ENCODE peak calls at places on chromosomes 7 and 10, in nine cellular contexts. P is WTC11; F is effector memory CD8-positive, alpha-beta T cell; M is astrocyte of the spinal cord; O is T-helper 9 cell; G is small intestine; H is activated T-cell treated with anti-CD3 and anti-CD28 coated beads for 1 hour; N is left cardiac atrium; S is psoas muscle. D is an unnamed sample.

GRCh38 chr10:29237786-29238185 is 51.1 kb upstream of the LYZL1 start:
- DNase-seq in P (no peak), F (no peak), M (no peak), O (no peak), G (no peak), H (no peak), N (no peak), S (no peak), D (no peak)

GRCh38 chr7:32592721-32593120 is 97.4 kb downstream of the AVL9 start:
- DNase-seq in P (no peak), F (no peak), M (no peak), O (no peak), G (no peak), H (no peak), N (no peak), S (no peak), D (no peak)

GRCh38 chr10:3287566-3288445 is 115.2 kb upstream of the PITRM1 start:
- DNase-seq in P (no peak), F (no peak), M (no peak), O (no peak), G (peak; percentile 89), H (no peak), N (no peak), S (no peak), D (no peak)

GRCh38 chr7:51357821-51358220 is 41.2 kb upstream of the COBL start:
- DNase-seq in P (no peak), F (no peak), M (no peak), O (no peak), G (no peak), H (no peak), N (no peak), S (no peak), D (no peak)

GRCh38 chr7:5367661-5368060 is 56.0 kb downstream of the TNRC18 start:
- DNase-seq in P (no peak), F (no peak), M (no peak), O (no peak), G (no peak), H (no peak), N (no peak), S (no peak), D (no peak)

GRCh38 chr10:60883187-60883586 is 60.8 kb downstream of the RHOBTB1 start:
- DNase-seq in P (no peak), F (no peak), M (peak; percentile 15), O (no peak), G (peak; percentile 57), H (no peak), N (peak; percentile 29), S (no peak), D (no peak)

GRCh38 chr7:15561840-15562239 is at the start of gene AGMO:
- DNase-seq in P (no peak), F (no peak), M (peak; percentile 41), O (no peak), G (peak; percentile 93), H (no peak), N (peak; percentile 48), S (peak; percentile 76), D (peak; percentile 78)

GRCh38 chr10:128050937-128051336 is 75.3 kb downstream of the MKI67 start:
- DNase-seq in P (no peak), F (no peak), M (no peak), O (no peak), G (no peak), H (no peak), N (no peak), S (no peak), D (no peak)

GRCh38 chr10:114634607-114634974 is 23.5 kb downstream of the ABLIM1 start:
- DNase-seq in P (no peak), F (no peak), M (peak; percentile 92), O (no peak), G (no peak), H (no peak), N (peak; percentile 86), S (no peak), D (no peak)

GRCh38 chr7:55509322-55509721 is 63.0 kb downstream of the VOPP1 start:
- DNase-seq in P (no peak), F (no peak), M (peak; percentile 49), O (no peak), G (no peak), H (no peak), N (no peak), S (no peak), D (no peak)

GRCh38 chr10:60444494-60445064 is 54.9 kb upstream of the ANK3 start:
- DNase-seq in P (no peak), F (no peak), M (peak; percentile 73), O (no peak), G (peak; percentile 13), H (no peak), N (no peak), S (no peak), D (no peak)

GRCh38 chr7:69282941-69283340 is 315.3 kb upstream of the AUTS2 start:
- DNase-seq in P (no peak), F (no peak), M (no peak), O (no peak), G (no peak), H (no peak), N (no peak), S (no peak), D (no peak)

GRCh38 chr7:5615190-5616070 is 166.0 kb downstream of the RNF216 start:
- DNase-seq in P (no peak), F (no peak), M (no peak), O (no peak), G (no peak), H (no peak), N (no peak), S (no peak), D (no peak)

GRCh38 chr10:110797416-110797815 is 74.3 kb upstream of the PDCD4 start:
- DNase-seq in P (no peak), F (no peak), M (no peak), O (no peak), G (peak; percentile 80), H (no peak), N (no peak), S (no peak), D (no peak)